ENCODE peak calls at places on chromosomes 3 and 15, in seven cellular contexts. One of them, this sample, is unnamed.

GRCh38 chr3:172094621-172095557 is 55.5 kb downstream of the FNDC3B start:
- DNase-seq in K562: no peak
- DNase-seq in HepG2: no peak
- DNase-seq in SK-N-SH: peak
- DNase-seq in H1: no peak
- DNase-seq in HCT116: no peak
- DNase-seq in GM12878: peak
- DNase-seq in this sample: no peak

GRCh38 chr15:70426065-70426821 is 328.5 kb upstream of the TLE3 start:
- DNase-seq in K562: no peak
- DNase-seq in HepG2: no peak
- DNase-seq in SK-N-SH: no peak
- DNase-seq in H1: no peak
- DNase-seq in HCT116: no peak
- DNase-seq in GM12878: no peak
- DNase-seq in this sample: no peak

GRCh38 chr15:63628123-63628822 is 31.1 kb downstream of the FBXL22 start:
- DNase-seq in K562: no peak
- DNase-seq in HepG2: no peak
- DNase-seq in SK-N-SH: no peak
- DNase-seq in H1: no peak
- DNase-seq in HCT116: no peak
- DNase-seq in GM12878: no peak
- DNase-seq in this sample: no peak

GRCh38 chr15:74438696-74439316 is 5.0 kb upstream of the SEMA7A start:
- DNase-seq in K562: peak
- DNase-seq in HepG2: peak
- DNase-seq in SK-N-SH: peak
- DNase-seq in H1: no peak
- DNase-seq in HCT116: peak
- DNase-seq in GM12878: peak
- DNase-seq in this sample: peak

GRCh38 chr3:70979983-70980645 is 603.4 kb downstream of the FOXP1 start:
- DNase-seq in K562: no peak
- DNase-seq in HepG2: no peak
- DNase-seq in SK-N-SH: no peak
- DNase-seq in H1: no peak
- DNase-seq in HCT116: no peak
- DNase-seq in GM12878: no peak
- DNase-seq in this sample: no peak

GRCh38 chr15:69557340-69558137 is 104.9 kb downstream of the RPLP1 start:
- DNase-seq in K562: no peak
- DNase-seq in HepG2: peak
- DNase-seq in SK-N-SH: no peak
- DNase-seq in H1: no peak
- DNase-seq in HCT116: peak
- DNase-seq in GM12878: no peak
- DNase-seq in this sample: no peak

GRCh38 chr3:158458464-158458863 is 112.5 kb upstream of the MLF1 start:
- DNase-seq in K562: no peak
- DNase-seq in HepG2: no peak
- DNase-seq in SK-N-SH: no peak
- DNase-seq in H1: no peak
- DNase-seq in HCT116: no peak
- DNase-seq in GM12878: no peak
- DNase-seq in this sample: no peak

GRCh38 chr3:195897081-195897852 is 11.1 kb downstream of the TNK2 start:
- DNase-seq in K562: no peak
- DNase-seq in HepG2: no peak
- DNase-seq in SK-N-SH: peak
- DNase-seq in H1: no peak
- DNase-seq in HCT116: no peak
- DNase-seq in GM12878: no peak
- DNase-seq in this sample: no peak

GRCh38 chr3:120300971-120301370 is 15.9 kb upstream of the GPR156 start:
- DNase-seq in K562: no peak
- DNase-seq in HepG2: peak
- DNase-seq in SK-N-SH: no peak
- DNase-seq in H1: no peak
- DNase-seq in HCT116: no peak
- DNase-seq in GM12878: no peak
- DNase-seq in this sample: no peak

GRCh38 chr3:31567036-31567435 is 34.3 kb downstream of the STT3B start:
- DNase-seq in K562: peak
- DNase-seq in HepG2: peak
- DNase-seq in SK-N-SH: peak
- DNase-seq in H1: no peak
- DNase-seq in HCT116: no peak
- DNase-seq in GM12878: no peak
- DNase-seq in this sample: peak

GRCh38 chr3:115862824-115863223 is 239.5 kb downstream of the GAP43 start:
- DNase-seq in K562: no peak
- DNase-seq in HepG2: no peak
- DNase-seq in SK-N-SH: no peak
- DNase-seq in H1: no peak
- DNase-seq in HCT116: no peak
- DNase-seq in GM12878: no peak
- DNase-seq in this sample: peak

DNA sequence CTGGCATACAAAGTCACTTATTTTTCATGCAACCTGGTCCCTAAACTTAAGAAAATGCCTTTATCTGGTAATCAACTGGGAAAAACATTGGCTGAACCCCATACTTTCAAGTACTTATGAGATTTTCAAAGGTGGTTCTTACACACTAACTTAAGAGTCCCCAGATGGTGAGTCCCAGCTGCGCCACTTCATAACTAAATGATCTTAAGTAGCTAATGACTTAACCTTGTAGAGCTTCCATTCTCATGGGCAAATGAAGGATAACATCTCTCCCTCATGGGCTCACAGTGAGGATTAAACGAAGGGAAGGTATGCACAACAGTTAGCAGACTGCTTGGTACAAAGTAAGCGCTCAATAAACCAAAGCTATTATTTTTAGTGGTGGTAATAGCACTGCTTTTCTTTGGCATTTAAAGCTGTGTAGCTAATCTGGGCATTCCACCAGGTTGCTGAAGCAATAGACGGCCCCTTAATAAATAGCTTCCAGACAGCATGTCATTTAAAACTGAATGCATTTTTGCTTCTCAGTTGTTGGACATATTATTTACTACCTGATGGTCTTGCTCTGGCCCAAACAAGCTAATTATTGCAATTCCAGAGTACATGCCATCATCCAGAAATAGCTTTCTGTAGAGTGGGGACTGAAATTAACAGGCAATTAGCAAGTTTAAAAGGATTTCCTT is 55.4 kb downstream of the LIPC start:
- DNase-seq in K562: no peak
- DNase-seq in HepG2: no peak
- DNase-seq in SK-N-SH: no peak
- DNase-seq in H1: no peak
- DNase-seq in HCT116: no peak
- DNase-seq in GM12878: no peak
- DNase-seq in this sample: no peak
- TF ChIP-seq YY1 in K562: no peak
- TF ChIP-seq YY1 in HepG2: no peak
- TF ChIP-seq YY1 in SK-N-SH: no peak
- TF ChIP-seq YY1 in H1: no peak
- TF ChIP-seq YY1 in HCT116: no peak
- TF ChIP-seq YY1 in GM12878: no peak
- TF ChIP-seq YY1 in this sample: no peak

GRCh38 chr15:26872206-26872605 is 5.3 kb downstream of the GABRA5 start:
- DNase-seq in K562: no peak
- DNase-seq in HepG2: no peak
- DNase-seq in SK-N-SH: no peak
- DNase-seq in H1: no peak
- DNase-seq in HCT116: no peak
- DNase-seq in GM12878: no peak
- DNase-seq in this sample: no peak
- H3K9ac ChIP-seq in K562: no peak
- H3K9ac ChIP-seq in HepG2: no peak
- H3K9ac ChIP-seq in SK-N-SH: no peak
- H3K9ac ChIP-seq in H1: no peak
- H3K9ac ChIP-seq in HCT116: no peak
- H3K9ac ChIP-seq in GM12878: no peak
- H3K9ac ChIP-seq in this sample: no peak

DNA sequence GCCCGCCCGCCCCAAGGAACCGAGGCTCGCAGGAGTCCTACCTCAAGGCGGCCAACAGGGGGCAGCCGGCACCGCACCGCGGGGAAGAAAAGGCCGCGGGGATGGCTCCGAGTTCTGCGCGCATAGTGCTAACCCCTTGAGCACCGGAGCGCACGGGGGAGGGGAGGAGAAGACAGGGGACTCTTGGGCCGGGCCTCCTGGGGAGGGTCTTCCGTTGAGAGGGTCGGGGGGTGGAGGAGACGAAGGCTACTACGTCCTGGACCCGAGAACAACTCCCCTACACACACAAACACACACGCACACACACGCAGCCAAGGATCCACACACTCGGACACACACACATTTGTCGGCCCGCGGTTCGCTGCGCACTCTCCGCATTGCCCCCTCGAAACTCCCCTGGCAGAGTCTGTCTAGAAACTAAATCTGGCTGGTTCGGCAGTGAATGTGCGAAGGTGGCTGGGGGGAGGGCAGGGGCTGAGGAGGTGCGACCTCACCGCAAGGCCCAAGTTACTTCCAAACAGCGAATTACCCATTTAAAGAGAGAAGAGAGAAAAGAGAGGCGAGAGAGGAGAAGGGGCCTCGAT is 1.8 kb downstream of the WNT5A start:
- DNase-seq in K562: peak
- DNase-seq in HepG2: peak
- DNase-seq in SK-N-SH: peak
- DNase-seq in H1: no peak
- DNase-seq in HCT116: no peak
- DNase-seq in GM12878: peak
- DNase-seq in this sample: no peak
- TF ChIP-seq YY1 in K562: no peak
- TF ChIP-seq YY1 in HepG2: no peak
- TF ChIP-seq YY1 in SK-N-SH: peak
- TF ChIP-seq YY1 in H1: peak
- TF ChIP-seq YY1 in HCT116: no peak
- TF ChIP-seq YY1 in GM12878: peak
- TF ChIP-seq YY1 in this sample: no peak

GRCh38 chr3:98977520-98977919 is 76.0 kb upstream of the DCBLD2 start:
- DNase-seq in K562: no peak
- DNase-seq in HepG2: peak
- DNase-seq in SK-N-SH: no peak
- DNase-seq in H1: no peak
- DNase-seq in HCT116: peak
- DNase-seq in GM12878: peak
- DNase-seq in this sample: no peak

GRCh38 chr3:98971183-98971681 is 69.7 kb upstream of the DCBLD2 start:
- DNase-seq in K562: no peak
- DNase-seq in HepG2: peak
- DNase-seq in SK-N-SH: no peak
- DNase-seq in H1: no peak
- DNase-seq in HCT116: peak
- DNase-seq in GM12878: no peak
- DNase-seq in this sample: no peak

GRCh38 chr3:98972720-98973119 is 71.2 kb upstream of the DCBLD2 start:
- DNase-seq in K562: peak
- DNase-seq in HepG2: no peak
- DNase-seq in SK-N-SH: no peak
- DNase-seq in H1: no peak
- DNase-seq in HCT116: no peak
- DNase-seq in GM12878: no peak
- DNase-seq in this sample: no peak

GRCh38 chr3:98972155-98972554 is 70.7 kb upstream of the DCBLD2 start:
- DNase-seq in K562: no peak
- DNase-seq in HepG2: peak
- DNase-seq in SK-N-SH: no peak
- DNase-seq in H1: no peak
- DNase-seq in HCT116: peak
- DNase-seq in GM12878: no peak
- DNase-seq in this sample: no peak

DNA sequence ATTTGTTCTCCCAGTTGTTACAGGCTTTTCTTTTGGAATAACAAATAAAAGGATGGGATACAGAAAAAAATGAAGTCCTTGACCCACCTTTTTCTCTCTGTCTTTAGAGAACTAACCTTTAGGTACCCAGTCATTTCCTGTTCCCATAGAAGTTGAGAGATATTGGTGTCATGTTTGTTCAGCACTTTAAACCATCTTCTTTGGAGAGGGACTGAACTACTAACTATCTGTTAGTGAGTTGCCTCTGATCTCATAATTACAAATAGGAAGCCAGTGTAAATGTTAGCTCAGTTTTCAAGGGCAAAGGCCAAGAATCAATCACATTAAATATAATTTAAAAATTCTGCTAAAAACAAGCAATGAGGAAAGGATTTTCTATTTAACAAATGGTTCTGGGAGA is 72.9 kb upstream of the DCBLD2 start:
- DNase-seq in K562: no peak
- DNase-seq in HepG2: peak
- DNase-seq in SK-N-SH: no peak
- DNase-seq in H1: no peak
- DNase-seq in HCT116: no peak
- DNase-seq in GM12878: no peak
- DNase-seq in this sample: no peak
- H3K9ac ChIP-seq in K562: no peak
- H3K9ac ChIP-seq in HepG2: no peak
- H3K9ac ChIP-seq in SK-N-SH: no peak
- H3K9ac ChIP-seq in H1: no peak
- H3K9ac ChIP-seq in HCT116: no peak
- H3K9ac ChIP-seq in GM12878: no peak
- H3K9ac ChIP-seq in this sample: no peak

DNA sequence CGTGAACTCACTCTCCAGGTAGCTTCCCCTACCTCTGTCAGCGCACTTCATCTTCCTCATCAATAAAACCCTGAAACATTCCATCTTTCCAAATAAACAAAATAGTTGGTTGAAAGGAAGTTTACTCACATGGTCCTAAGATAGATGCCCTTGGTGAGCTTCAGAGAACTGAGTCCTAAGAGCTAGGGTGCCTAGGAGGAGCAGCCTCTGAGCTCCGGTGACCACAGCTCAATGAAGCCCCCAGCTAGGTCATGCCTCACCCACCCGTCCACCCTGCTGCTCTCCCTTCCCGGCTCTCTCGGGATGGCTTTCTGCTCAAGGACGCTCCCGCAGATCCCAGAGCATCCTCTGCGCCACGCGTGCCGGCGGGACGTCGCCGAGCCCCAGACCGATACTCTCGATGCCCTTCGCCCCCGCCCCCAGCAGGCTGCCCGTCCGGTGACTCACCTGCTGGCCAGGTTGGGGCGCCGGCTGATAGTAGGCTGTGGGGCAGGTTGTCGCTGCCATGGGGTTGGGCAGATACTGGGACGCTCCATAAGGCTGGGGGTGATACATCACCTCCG is 697 bp downstream of the VGLL3 start:
- DNase-seq in K562: no peak
- DNase-seq in HepG2: no peak
- DNase-seq in SK-N-SH: peak
- DNase-seq in H1: peak
- DNase-seq in HCT116: no peak
- DNase-seq in GM12878: no peak
- DNase-seq in this sample: peak
- TF ChIP-seq YY1 in K562: no peak
- TF ChIP-seq YY1 in HepG2: no peak
- TF ChIP-seq YY1 in SK-N-SH: no peak
- TF ChIP-seq YY1 in H1: no peak
- TF ChIP-seq YY1 in HCT116: no peak
- TF ChIP-seq YY1 in GM12878: no peak
- TF ChIP-seq YY1 in this sample: no peak

This sample was measured in NT2/D1.